ENCODE peak calls at places on chromosomes 12 and 14, in four cellular contexts. One of them, this sample, is unnamed. For H3K4me1, the result is how much of the 10 kb centered on the place peaks cover.

GRCh38 chr12:67068204-67068731 is 200.9 kb upstream of the CAND1 start:
- DNase-seq in MM.1S: peak
- DNase-seq in upper lobe of left lung: no peak
- DNase-seq in tibial nerve: no peak
- DNase-seq in this sample: no peak

GRCh38 chr12:2610358-2610757 is 184.4 kb upstream of the FKBP4 start:
- DNase-seq in MM.1S: no peak
- DNase-seq in upper lobe of left lung: no peak
- DNase-seq in tibial nerve: no peak
- DNase-seq in this sample: no peak

GRCh38 chr14:100072783-100073346 is 7.6 kb downstream of the EVL start:
- DNase-seq in MM.1S: peak
- DNase-seq in upper lobe of left lung: no peak
- DNase-seq in tibial nerve: no peak
- DNase-seq in this sample: peak

GRCh38 chr14:58829594-58829993 is 191.8 kb downstream of the DACT1 start:
- DNase-seq in MM.1S: no peak
- DNase-seq in upper lobe of left lung: no peak
- DNase-seq in tibial nerve: no peak
- DNase-seq in this sample: no peak

GRCh38 chr12:116066381-116067230 is 210.9 kb downstream of the MED13L start:
- DNase-seq in MM.1S: peak
- DNase-seq in upper lobe of left lung: no peak
- DNase-seq in tibial nerve: no peak
- DNase-seq in this sample: no peak

GRCh38 chr12:121582583-121583333 is 1.9 kb upstream of the KDM2B start:
- DNase-seq in MM.1S: no peak
- DNase-seq in upper lobe of left lung: no peak
- DNase-seq in tibial nerve: no peak
- DNase-seq in this sample: no peak

GRCh38 chr14:76419399-76419798 is 43.5 kb downstream of the ESRRB start:
- DNase-seq in MM.1S: no peak
- DNase-seq in upper lobe of left lung: no peak
- DNase-seq in tibial nerve: no peak
- DNase-seq in this sample: no peak

GRCh38 chr14:55701638-55702037 is 121.6 kb downstream of the KTN1 start:
- DNase-seq in MM.1S: no peak
- DNase-seq in upper lobe of left lung: no peak
- DNase-seq in tibial nerve: no peak
- DNase-seq in this sample: no peak

GRCh38 chr14:72615511-72616121 is 278.3 kb downstream of the DPF3 start:
- DNase-seq in MM.1S: no peak
- DNase-seq in upper lobe of left lung: no peak
- DNase-seq in tibial nerve: no peak
- DNase-seq in this sample: no peak

GRCh38 chr14:69008411-69008810 is 29.3 kb upstream of the ACTN1 start:
- DNase-seq in MM.1S: no peak
- DNase-seq in upper lobe of left lung: no peak
- DNase-seq in tibial nerve: no peak
- DNase-seq in this sample: no peak

GRCh38 chr12:57821474-57822214 is 3.1 kb upstream of the AVIL start:
- DNase-seq in MM.1S: no peak
- DNase-seq in upper lobe of left lung: no peak
- DNase-seq in tibial nerve: no peak
- DNase-seq in this sample: no peak

GRCh38 chr14:60188115-60188514 is 22.9 kb upstream of the DHRS7 start:
- DNase-seq in MM.1S: no peak
- DNase-seq in upper lobe of left lung: no peak
- DNase-seq in tibial nerve: no peak
- DNase-seq in this sample: no peak

GRCh38 chr14:102917469-102918211 is 4.8 kb upstream of the AMN start:
- DNase-seq in MM.1S: peak
- DNase-seq in upper lobe of left lung: peak
- DNase-seq in tibial nerve: peak
- DNase-seq in this sample: no peak

GRCh38 chr12:109613611-109614455 is 40.2 kb downstream of the MVK start:
- DNase-seq in MM.1S: no peak
- DNase-seq in upper lobe of left lung: no peak
- DNase-seq in tibial nerve: no peak
- DNase-seq in this sample: no peak

GRCh38 chr12:116539905-116540482 is 19.2 kb upstream of the MAP1LC3B2 start:
- DNase-seq in MM.1S: no peak
- DNase-seq in upper lobe of left lung: no peak
- DNase-seq in tibial nerve: no peak
- DNase-seq in this sample: peak

GRCh38 chr12:47742253-47742825 is 16.3 kb downstream of the RAPGEF3 start:
- DNase-seq in MM.1S: peak
- DNase-seq in upper lobe of left lung: no peak
- DNase-seq in tibial nerve: no peak
- DNase-seq in this sample: peak

GRCh38 chr12:70559390-70559789 is 77.8 kb downstream of the PTPRB start:
- DNase-seq in MM.1S: no peak
- DNase-seq in upper lobe of left lung: no peak
- DNase-seq in tibial nerve: no peak
- DNase-seq in this sample: no peak

GRCh38 chr12:57215668-57216013 is 953 bp upstream of the NXPH4 start:
- DNase-seq in MM.1S: no peak
- DNase-seq in upper lobe of left lung: no peak
- DNase-seq in tibial nerve: no peak
- DNase-seq in this sample: no peak

GRCh38 chr14:69711065-69711464 is 55.9 kb upstream of the SRSF5 start:
- DNase-seq in MM.1S: no peak
- DNase-seq in upper lobe of left lung: peak
- DNase-seq in tibial nerve: no peak
- DNase-seq in this sample: no peak

GRCh38 chr14:99972748-99973466 is 92.3 kb upstream of the EVL start:
- DNase-seq in MM.1S: no peak
- DNase-seq in upper lobe of left lung: no peak
- DNase-seq in tibial nerve: no peak
- DNase-seq in this sample: no peak

GRCh38 chr14:92004062-92004461 is 35.8 kb downstream of the TRIP11 start:
- DNase-seq in MM.1S: no peak
- DNase-seq in upper lobe of left lung: no peak
- DNase-seq in tibial nerve: no peak
- DNase-seq in this sample: no peak

GRCh38 chr12:11689591-11690158 is 40.2 kb downstream of the ETV6 start:
- DNase-seq in MM.1S: no peak
- DNase-seq in upper lobe of left lung: no peak
- DNase-seq in tibial nerve: no peak
- DNase-seq in this sample: no peak

GRCh38 chr14:103161054-103161397 is 37.8 kb downstream of the TNFAIP2 start:
- DNase-seq in MM.1S: no peak
- DNase-seq in upper lobe of left lung: no peak
- DNase-seq in tibial nerve: no peak
- DNase-seq in this sample: peak

GRCh38 chr14:50620341-50620740 is 47.8 kb downstream of the SAV1 start:
- DNase-seq in MM.1S: no peak
- DNase-seq in upper lobe of left lung: no peak
- DNase-seq in tibial nerve: no peak
- DNase-seq in this sample: no peak

GRCh38 chr12:43836455-43836989 is 641 bp downstream of the TMEM117 start:
- DNase-seq in MM.1S: peak
- DNase-seq in upper lobe of left lung: no peak
- DNase-seq in tibial nerve: peak
- DNase-seq in this sample: no peak

GRCh38 chr12:19915392-19916192 is 452.7 kb upstream of the PDE3A start:
- DNase-seq in MM.1S: peak
- DNase-seq in upper lobe of left lung: no peak
- DNase-seq in tibial nerve: no peak
- DNase-seq in this sample: no peak

GRCh38 chr14:55071870-55072640 is 20.6 kb downstream of the MAPK1IP1L start:
- DNase-seq in MM.1S: no peak
- DNase-seq in upper lobe of left lung: no peak
- DNase-seq in tibial nerve: no peak
- DNase-seq in this sample: no peak

GRCh38 chr14:100748403-100748802 is 21.7 kb downstream of the DLK1 start:
- DNase-seq in MM.1S: no peak
- DNase-seq in upper lobe of left lung: no peak
- DNase-seq in tibial nerve: no peak
- DNase-seq in this sample: no peak

GRCh38 chr12:106960443-106960842 is 4.7 kb downstream of the TMEM263 start:
- DNase-seq in MM.1S: no peak
- DNase-seq in upper lobe of left lung: no peak
- DNase-seq in tibial nerve: no peak
- DNase-seq in this sample: no peak

GRCh38 chr12:66365718-66366485 is 63.6 kb downstream of the HELB start:
- DNase-seq in MM.1S: no peak
- DNase-seq in upper lobe of left lung: no peak
- DNase-seq in tibial nerve: no peak
- DNase-seq in this sample: no peak

GRCh38 chr14:72611956-72612500 is 281.9 kb downstream of the DPF3 start:
- DNase-seq in MM.1S: no peak
- DNase-seq in upper lobe of left lung: no peak
- DNase-seq in tibial nerve: no peak
- DNase-seq in this sample: no peak

GRCh38 chr12:42372154-42372791 is 46.3 kb downstream of the PPHLN1 start:
- DNase-seq in MM.1S: peak
- DNase-seq in upper lobe of left lung: no peak
- DNase-seq in tibial nerve: no peak
- DNase-seq in this sample: no peak

GRCh38 chr12:125568306-125568705 is 503.1 kb downstream of the AACS start:
- DNase-seq in MM.1S: no peak
- DNase-seq in upper lobe of left lung: no peak
- DNase-seq in tibial nerve: no peak
- DNase-seq in this sample: no peak

GRCh38 chr12:7188557-7189397 is 709 bp upstream of the PEX5 start:
- DNase-seq in MM.1S: peak
- DNase-seq in upper lobe of left lung: peak
- DNase-seq in tibial nerve: peak
- DNase-seq in this sample: peak

GRCh38 chr12:14993117-14993516 is 20.3 kb downstream of the PDE6H start:
- DNase-seq in MM.1S: no peak
- DNase-seq in upper lobe of left lung: no peak
- DNase-seq in tibial nerve: no peak
- DNase-seq in this sample: no peak

GRCh38 chr14:99774526-99775307 is 18.5 kb upstream of the EML1 start:
- DNase-seq in MM.1S: no peak
- DNase-seq in upper lobe of left lung: no peak
- DNase-seq in tibial nerve: no peak
- DNase-seq in this sample: no peak

GRCh38 chr14:60317609-60318008 is 68.6 kb downstream of the PPM1A start:
- DNase-seq in MM.1S: no peak
- DNase-seq in upper lobe of left lung: no peak
- DNase-seq in tibial nerve: no peak
- DNase-seq in this sample: no peak

GRCh38 chr12:79934309-79935020 is 432 bp downstream of the PPP1R12A start:
- DNase-seq in MM.1S: peak
- DNase-seq in upper lobe of left lung: peak
- DNase-seq in tibial nerve: peak
- DNase-seq in this sample: peak

DNA sequence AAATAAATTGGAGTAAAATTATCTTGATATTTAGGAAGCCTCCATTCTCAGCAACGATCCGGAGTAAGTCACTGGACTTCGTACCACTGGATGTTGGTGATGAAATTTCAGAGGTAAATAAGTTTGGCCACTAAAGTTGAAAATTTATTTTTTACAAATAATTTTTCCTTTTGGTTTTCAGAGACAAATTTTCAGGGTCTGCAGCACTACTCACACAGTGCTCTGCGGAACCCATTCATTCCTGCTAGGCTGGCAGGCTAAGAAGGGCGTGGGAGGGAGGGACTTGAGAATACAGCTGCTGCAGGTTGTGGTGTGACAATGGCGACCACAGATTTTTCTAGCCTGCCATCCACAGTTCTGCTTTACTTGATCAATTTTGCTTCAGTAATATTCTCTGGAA is 1.4 kb upstream of the TUBA1A start:
- DNase-seq in MM.1S: no peak
- DNase-seq in upper lobe of left lung: no peak
- DNase-seq in tibial nerve: no peak
- DNase-seq in this sample: no peak
- H3K27ac ChIP-seq in MM.1S: no peak
- H3K27ac ChIP-seq in upper lobe of left lung: no peak
- H3K27ac ChIP-seq in tibial nerve: peak
- H3K27ac ChIP-seq in this sample: no peak

GRCh38 chr12:54765652-54766051 is 88.7 kb upstream of the MUCL1 start:
- DNase-seq in MM.1S: no peak
- DNase-seq in upper lobe of left lung: no peak
- DNase-seq in tibial nerve: no peak
- DNase-seq in this sample: no peak

GRCh38 chr12:54762390-54762789 is 91.9 kb upstream of the MUCL1 start:
- DNase-seq in MM.1S: peak
- DNase-seq in upper lobe of left lung: no peak
- DNase-seq in tibial nerve: no peak
- DNase-seq in this sample: no peak

DNA sequence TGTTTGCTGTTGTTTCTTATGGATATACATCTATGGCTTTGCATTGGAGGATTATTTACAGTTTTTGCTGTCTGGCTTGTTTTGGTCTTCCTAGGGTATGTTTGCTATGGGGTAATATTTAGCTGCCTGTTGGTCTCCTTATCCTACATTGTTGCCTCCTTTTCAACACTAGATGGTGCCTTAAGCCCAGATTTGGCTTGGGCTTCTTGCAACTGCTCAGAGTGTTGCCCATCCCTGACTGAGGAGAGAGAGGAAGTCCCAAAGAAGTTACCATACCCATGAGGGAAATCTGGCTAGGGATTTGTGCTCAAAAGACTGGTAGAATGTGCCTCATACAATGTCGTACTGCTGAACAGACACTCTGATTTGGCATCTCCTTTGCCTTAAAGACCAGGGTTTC is 94.6 kb upstream of the MUCL1 start:
- DNase-seq in MM.1S: peak
- DNase-seq in upper lobe of left lung: no peak
- DNase-seq in tibial nerve: no peak
- DNase-seq in this sample: no peak
- TF ChIP-seq CTCF in MM.1S: peak
- TF ChIP-seq CTCF in upper lobe of left lung: no peak
- TF ChIP-seq CTCF in tibial nerve: no peak
- TF ChIP-seq CTCF in this sample: no peak

GRCh38 chr12:127455347-127456265 is 811.4 kb upstream of the TMEM132C start:
- DNase-seq in MM.1S: no peak
- DNase-seq in upper lobe of left lung: peak
- DNase-seq in tibial nerve: no peak
- DNase-seq in this sample: no peak
- H3K4me1 ChIP-seq in MM.1S: under half
- H3K4me1 ChIP-seq in upper lobe of left lung: under half
- H3K4me1 ChIP-seq in tibial nerve: under half
- H3K4me1 ChIP-seq in this sample: under half

GRCh38 chr12:55743131-55743921 is 404 bp downstream of the GDF11 start:
- DNase-seq in MM.1S: peak
- DNase-seq in upper lobe of left lung: peak
- DNase-seq in tibial nerve: no peak
- DNase-seq in this sample: no peak

GRCh38 chr12:55741978-55742377 is 944 bp upstream of the GDF11 start:
- DNase-seq in MM.1S: no peak
- DNase-seq in upper lobe of left lung: no peak
- DNase-seq in tibial nerve: no peak
- DNase-seq in this sample: no peak

GRCh38 chr12:55745361-55746146 is 2.6 kb downstream of the GDF11 start:
- DNase-seq in MM.1S: no peak
- DNase-seq in upper lobe of left lung: no peak
- DNase-seq in tibial nerve: no peak
- DNase-seq in this sample: no peak

GRCh38 chr12:55743967-55744931 is 1.3 kb downstream of the GDF11 start:
- DNase-seq in MM.1S: no peak
- DNase-seq in upper lobe of left lung: no peak
- DNase-seq in tibial nerve: no peak
- DNase-seq in this sample: no peak

GRCh38 chr12:55742719-55743130 is at the start of gene GDF11:
- DNase-seq in MM.1S: peak
- DNase-seq in upper lobe of left lung: peak
- DNase-seq in tibial nerve: peak
- DNase-seq in this sample: no peak
- H3K27ac ChIP-seq in MM.1S: no peak
- H3K27ac ChIP-seq in upper lobe of left lung: peak
- H3K27ac ChIP-seq in tibial nerve: peak
- H3K27ac ChIP-seq in this sample: peak

This sample was measured in breast epithelium.